ENCODE peak calls at places on chromosome 6, in four cellular contexts. J is H1, P is HepG2, W is GM12878. U is an unnamed sample.

GRCh38 chr6:148593130-148593812 is 153.6 kb upstream of the UST start:
- DNase-seq in J (no peak), P (no peak), W (no peak), U (no peak)

GRCh38 chr6:3039384-3039783 is 28.9 kb upstream of the RIPK1 start:
- DNase-seq in J (no peak), P (no peak), W (no peak), U (no peak)

GRCh38 chr6:122653094-122653493 is 42.9 kb downstream of the PKIB start:
- DNase-seq in J (no peak), P (peak), W (no peak), U (no peak)

GRCh38 chr6:87257565-87257964 is 64.8 kb upstream of the SMIM8 start:
- DNase-seq in J (no peak), P (no peak), W (no peak), U (no peak)

GRCh38 chr6:159013229-159013628 is 13.2 kb upstream of the RSPH3 start:
- DNase-seq in J (no peak), P (no peak), W (no peak), U (no peak)

GRCh38 chr6:126672654-126673053 is 332.7 kb downstream of the CENPW start:
- DNase-seq in J (no peak), P (no peak), W (no peak), U (no peak)

GRCh38 chr6:122405417-122405816 is 6.0 kb downstream of the HSF2 start:
- DNase-seq in J (no peak), P (no peak), W (no peak), U (no peak)

GRCh38 chr6:163327936-163328335 is 86.6 kb upstream of the QKI start:
- DNase-seq in J (no peak), P (no peak), W (no peak), U (no peak)

GRCh38 chr6:71107935-71108420 is 151.1 kb upstream of the B3GAT2 start:
- DNase-seq in J (no peak), P (no peak), W (no peak), U (no peak)

GRCh38 chr6:150765457-150765764 is 100.1 kb upstream of the MTHFD1L start:
- DNase-seq in J (no peak), P (no peak), W (peak), U (no peak)

GRCh38 chr6:41705996-41706835 is 29.2 kb downstream of the TFEB start:
- DNase-seq in J (peak), P (peak), W (peak), U (peak)

GRCh38 chr6:2770171-2770570 is 5.0 kb downstream of the WRNIP1 start:
- DNase-seq in J (no peak), P (no peak), W (no peak), U (peak)

GRCh38 chr6:147226877-147227276 is 22.7 kb downstream of the STXBP5 start:
- DNase-seq in J (no peak), P (no peak), W (no peak), U (no peak)

GRCh38 chr6:169382735-169383134 is 129.1 kb upstream of the THBS2 start:
- DNase-seq in J (no peak), P (no peak), W (no peak), U (no peak)

GRCh38 chr6:110813813-110814487 is 1.3 kb downstream of the CDK19 start:
- DNase-seq in J (no peak), P (no peak), W (no peak), U (no peak)

GRCh38 chr6:17851001-17851719 is 136.3 kb downstream of the KIF13A start:
- DNase-seq in J (no peak), P (no peak), W (no peak), U (no peak)

GRCh38 chr6:2021713-2022125 is 223.7 kb downstream of the GMDS start:
- DNase-seq in J (no peak), P (no peak), W (no peak), U (no peak)

GRCh38 chr6:111750753-111751684 is 122.2 kb downstream of the FYN start:
- DNase-seq in J (peak), P (no peak), W (no peak), U (no peak)

GRCh38 chr6:3359091-3359752 is 97.6 kb downstream of the SLC22A23 start:
- DNase-seq in J (no peak), P (no peak), W (no peak), U (no peak)

DNA sequence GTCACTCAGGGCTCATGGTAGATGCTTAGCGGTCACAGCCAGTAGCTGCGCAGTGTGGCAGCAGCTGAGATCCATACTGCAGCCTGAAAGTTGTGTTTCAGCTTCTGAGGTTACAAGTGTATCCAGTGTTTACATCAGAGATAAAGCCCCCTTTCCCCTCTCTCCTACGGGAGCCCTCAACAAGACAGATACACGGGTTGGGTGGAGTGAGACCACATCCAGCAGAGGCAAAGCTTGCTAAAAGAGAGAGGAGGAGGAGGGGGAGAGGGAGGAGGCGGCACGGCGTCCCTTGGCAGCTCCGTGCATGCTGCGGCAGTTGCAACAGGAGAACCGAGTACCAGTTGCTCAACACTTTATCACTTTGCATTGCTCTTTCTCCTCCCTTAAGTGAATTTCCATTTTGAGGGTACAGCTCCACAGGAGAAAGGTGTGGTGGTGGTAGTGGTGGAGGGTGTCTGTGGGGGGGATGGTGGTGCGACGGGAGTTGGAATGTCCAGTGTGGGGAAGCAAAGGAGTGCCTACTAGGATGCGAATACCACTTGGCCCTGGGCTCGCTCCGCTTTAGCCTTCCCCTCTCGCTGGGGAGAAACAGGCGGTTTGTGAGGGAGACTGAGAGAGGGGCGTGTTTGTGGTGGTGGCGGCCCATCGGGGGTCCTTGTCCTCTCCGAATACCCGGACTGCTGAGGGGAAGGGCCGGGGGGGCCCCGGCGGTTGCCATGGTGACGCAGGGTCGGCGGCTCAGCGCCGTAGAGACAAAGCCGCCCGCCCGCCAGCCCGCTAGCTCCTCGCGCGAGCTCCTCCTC is 405 bp upstream of the RNF182 start:
- DNase-seq in J (no peak), P (no peak), W (no peak), U (peak)
- TF ChIP-seq ATF3 in J (no peak), P (no peak), W (no peak), U (peak)

DNA sequence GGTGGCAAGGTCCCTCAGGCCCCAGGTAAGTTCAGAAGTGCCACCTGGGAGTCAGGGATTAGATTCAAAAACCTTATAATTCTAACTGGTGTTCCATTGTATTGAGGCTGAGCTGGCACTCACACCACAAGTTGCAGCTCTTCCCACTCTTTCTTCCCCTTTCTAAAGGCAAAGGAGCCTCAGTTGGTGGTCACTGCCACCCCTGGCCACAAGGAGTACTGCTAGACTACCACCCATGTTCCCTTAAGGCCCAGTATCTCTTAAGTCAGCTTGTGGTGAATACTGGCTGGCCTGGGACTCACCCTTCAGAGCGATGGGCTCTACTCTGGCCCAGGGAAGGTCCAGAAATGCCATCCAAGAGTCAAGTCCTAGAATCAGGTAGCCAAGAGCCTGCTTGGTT is 421.1 kb upstream of the KHDRBS2 start:
- DNase-seq in J (no peak), P (peak), W (no peak), U (no peak)
- TF ChIP-seq CBX5 in J (no peak), P (no peak), W (no peak), U (no peak)

DNA sequence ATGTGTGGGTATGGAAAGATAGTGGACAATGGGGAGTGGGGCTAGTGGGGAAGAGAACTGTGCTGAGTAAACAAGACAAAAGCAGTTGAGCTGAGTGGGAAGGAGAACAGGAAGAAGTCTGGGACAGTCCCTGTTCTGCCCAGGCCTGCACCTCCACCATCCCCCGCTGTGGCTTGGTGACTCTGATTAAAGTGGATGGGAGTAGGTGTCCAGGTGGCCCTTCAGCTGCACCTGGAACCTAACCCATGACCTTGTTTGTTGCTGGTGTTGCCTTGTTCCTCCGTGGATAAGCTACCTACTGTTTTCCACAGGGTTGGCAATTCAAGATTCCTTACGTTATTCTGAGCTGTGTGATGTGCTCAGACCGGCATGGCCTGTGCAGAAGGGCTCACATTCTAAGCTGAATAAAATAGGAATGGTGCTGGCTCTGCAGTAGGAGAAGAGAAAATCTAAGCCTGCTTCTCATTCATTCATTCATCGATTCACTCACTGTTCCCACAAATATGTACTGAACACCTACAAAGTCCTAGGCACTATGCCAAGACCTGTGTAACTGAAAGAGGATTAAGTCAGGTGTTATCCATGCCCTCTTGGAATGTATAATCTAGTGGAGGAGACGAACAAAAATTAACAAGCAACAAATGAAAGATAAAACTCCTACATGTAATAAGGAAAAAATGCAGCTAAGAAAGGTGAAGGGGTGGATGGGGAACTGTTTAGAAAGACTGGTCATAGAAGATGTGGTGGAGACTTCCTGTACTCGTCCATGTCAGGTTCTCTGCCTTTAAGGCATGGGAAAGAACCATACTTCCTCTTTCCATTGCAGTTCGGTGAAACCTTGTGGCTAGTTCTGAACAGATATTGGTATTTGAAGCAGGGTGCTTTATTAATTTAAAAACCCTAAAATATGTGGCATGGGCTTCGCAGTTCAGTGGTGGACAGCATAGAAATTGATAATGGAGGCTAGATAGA is 10.1 kb upstream of the CALHM6 start:
- DNase-seq in J (no peak), P (no peak), W (peak), U (no peak)
- TF ChIP-seq SRF in J (no peak), P (no peak), W (no peak), U (no peak)

DNA sequence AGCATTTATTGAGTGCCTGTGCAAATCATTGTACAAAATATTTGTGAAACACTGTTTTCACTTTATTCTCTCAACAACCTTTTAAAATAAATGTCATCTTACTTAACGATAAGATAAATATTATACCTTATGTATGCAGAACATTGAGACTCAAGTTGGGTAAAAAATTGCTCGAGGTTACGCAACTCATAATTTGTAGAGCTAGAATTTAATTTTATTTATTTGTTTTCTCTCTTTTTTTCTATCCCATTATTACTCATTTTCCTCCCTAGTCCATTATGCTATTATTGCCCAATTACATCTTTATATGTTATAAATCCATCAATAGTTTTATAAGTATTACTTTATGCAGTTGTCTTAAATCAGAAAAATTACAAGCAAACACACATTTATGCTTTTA is 77.4 kb upstream of the ELOVL5 start:
- DNase-seq in J (no peak), P (no peak), W (no peak), U (no peak)
- TF ChIP-seq ATF3 in J (no peak), P (no peak), W (no peak), U (no peak)

DNA sequence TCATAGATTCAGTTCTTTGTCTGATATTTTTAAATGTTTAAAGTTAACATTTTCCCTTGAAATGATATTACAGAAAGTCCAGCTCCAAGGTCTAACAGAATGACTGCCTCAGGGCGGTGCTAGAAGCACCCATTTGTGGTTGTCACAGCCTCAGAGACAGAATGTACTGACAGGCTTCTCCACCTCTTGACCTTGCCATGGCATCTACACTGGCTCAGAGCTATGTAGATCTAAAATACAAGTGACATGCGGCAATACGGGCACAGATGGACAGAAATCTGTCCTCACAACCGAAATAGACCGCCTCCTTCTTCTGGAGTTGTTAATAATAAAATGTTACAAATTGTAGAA is 167.2 kb upstream of the THEMIS start:
- DNase-seq in J (no peak), P (peak), W (no peak), U (no peak)
- TF ChIP-seq CBX5 in J (no peak), P (no peak), W (no peak), U (no peak)

GRCh38 chr6:5072440-5072839 is 12.7 kb upstream of the PPP1R3G start:
- DNase-seq in J (no peak), P (no peak), W (no peak), U (no peak)
- TF ChIP-seq SRF in J (no peak), P (no peak), W (no peak), U (no peak)

DNA sequence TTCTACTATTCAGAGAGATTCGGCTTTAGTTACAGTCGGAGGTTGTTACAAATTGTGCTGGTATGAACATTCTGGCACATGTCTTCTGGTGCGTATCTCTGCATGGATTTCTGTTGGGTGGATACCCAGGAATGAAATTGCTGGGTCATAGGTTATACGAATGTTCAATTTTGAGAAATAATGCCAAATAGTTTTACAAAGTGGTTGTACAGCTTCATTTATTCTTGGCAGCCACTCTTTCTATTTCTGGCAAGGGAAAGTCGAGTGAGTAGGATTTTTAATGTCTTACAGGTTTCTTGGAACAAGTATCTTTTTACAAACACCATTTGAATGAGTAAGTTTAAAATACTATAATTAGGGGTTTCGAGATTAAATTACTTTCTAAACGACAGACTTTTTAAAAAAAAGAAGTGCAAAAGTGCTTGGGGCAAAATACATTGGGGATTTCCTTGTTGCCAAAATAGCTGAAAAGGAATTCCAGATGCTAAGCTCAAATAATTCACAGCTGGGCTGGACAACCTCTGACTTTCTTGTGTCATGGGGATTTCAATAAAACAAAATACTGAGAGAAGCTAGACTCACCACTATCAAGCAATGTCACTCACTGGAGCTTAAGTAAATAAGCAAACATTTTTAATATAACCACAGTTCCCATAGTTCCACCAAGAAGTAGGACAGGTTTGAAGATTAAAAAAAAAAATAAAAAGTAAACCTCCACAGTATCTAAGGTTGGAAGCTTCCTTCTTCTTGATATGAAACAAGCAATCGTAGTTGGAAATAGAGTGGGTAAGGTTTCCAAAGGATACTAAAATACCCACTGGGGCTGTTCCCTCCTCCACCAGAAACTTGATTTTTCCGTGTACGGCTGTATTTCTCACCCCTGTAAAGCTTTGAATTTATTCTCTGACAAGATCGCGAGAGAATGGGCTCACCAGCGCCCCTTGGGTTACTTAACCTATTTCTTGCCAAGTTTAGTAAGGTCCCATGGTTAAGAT is 21.6 kb upstream of the GFOD1 start:
- DNase-seq in J (no peak), P (no peak), W (no peak), U (no peak)
- TF ChIP-seq ATF3 in J (no peak), P (no peak), W (no peak), U (no peak)

DNA sequence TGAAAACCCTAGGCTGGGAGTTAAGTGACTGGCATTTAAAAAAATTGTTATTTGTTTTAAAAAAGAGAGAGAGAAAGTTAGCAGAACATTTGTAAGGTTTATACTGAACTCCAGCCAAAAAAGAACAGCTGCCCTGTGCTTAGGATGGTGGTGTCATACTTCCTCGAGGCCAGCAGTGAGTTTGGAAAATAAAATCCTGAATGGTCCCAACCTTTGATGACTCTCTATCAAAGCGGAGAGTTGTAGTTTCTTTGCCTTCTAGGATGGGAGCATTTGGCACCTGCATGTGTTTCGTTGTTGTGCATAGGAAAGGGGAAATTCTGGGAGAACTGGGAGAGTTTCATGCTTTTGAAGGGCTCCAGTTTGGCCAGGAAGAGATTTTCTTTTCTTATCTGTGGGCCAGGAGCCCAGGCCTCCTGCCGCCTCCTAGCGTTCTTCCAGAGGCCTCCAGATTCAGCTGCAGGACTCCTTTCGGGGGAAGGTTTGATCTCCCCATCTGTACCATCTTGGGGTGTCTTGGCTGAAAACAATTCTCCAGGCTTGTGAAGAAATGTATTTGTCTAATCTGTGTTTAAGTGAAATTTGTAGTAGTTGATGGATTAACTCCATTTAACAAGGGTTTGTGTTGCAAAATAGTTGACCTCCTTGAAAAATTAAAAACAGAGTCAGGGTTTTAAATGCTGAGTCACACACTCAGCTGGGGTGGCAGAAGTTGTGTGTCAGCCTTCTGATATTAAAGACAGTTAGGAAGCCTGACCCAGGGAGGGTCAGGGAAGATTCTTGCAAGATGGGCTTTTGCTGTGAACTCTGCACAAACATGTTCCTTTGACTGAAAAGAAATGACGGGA is 63.4 kb downstream of the TXNDC5 start:
- DNase-seq in J (no peak), P (no peak), W (no peak), U (peak)
- TF ChIP-seq CBX5 in J (no peak), P (no peak), W (no peak), U (no peak)

GRCh38 chr6:42981866-42982265 is 2.5 kb upstream of the PPP2R5D start:
- DNase-seq in J (no peak), P (no peak), W (no peak), U (no peak)

GRCh38 chr6:42978487-42978792 is 541 bp downstream of the PEX6 start:
- DNase-seq in J (no peak), P (no peak), W (no peak), U (peak)

GRCh38 chr6:42984001-42984923 is at the start of gene PPP2R5D:
- DNase-seq in J (peak), P (peak), W (peak), U (peak)

GRCh38 chr6:42978793-42979522 is at the start of gene PEX6:
- DNase-seq in J (peak), P (peak), W (peak), U (peak)

GRCh38 chr6:42979523-42980177 is 669 bp upstream of the PEX6 start:
- DNase-seq in J (no peak), P (no peak), W (no peak), U (peak)
- TF ChIP-seq SRF in J (no peak), P (no peak), W (no peak), U (no peak)

U was measured in K562.